ENCODE peak calls at places on chromosome 21, in ten cellular contexts. One of them, this sample, is unnamed.

GRCh38 chr21:34074283-34075098 is 1.1 kb downstream of the MRPS6 start:
- DNase-seq in activated T-helper 1 cell treated with anti-CD3 and anti-CD28 coated beads, Interleukin-12 subunit alpha, Interleukin-12 subunit beta, Interleukin-2, Interleukin-4 antibody, amounts not matched to agents 30 ng/mL and 10 ng/mL and 1 ng/mL, durations not matched to agents 14 hours and 24 hours and 36 hours: no peak
- DNase-seq in stimulated activated CD4-positive, alpha-beta T cell treated with anti-CD3 and anti-CD28 coated beads, Interleukin-2, amount 100 ng/mL, for 48 hours: no peak
- DNase-seq in stimulated activated CD8-positive, alpha-beta memory T cell treated with anti-CD3 and anti-CD28 coated beads, Interleukin-7, amount 100 ng/mL, for 48 hours: no peak
- DNase-seq in GF-D8: no peak
- DNase-seq in NCI-H146: no peak
- DNase-seq in activated CD4-positive, alpha-beta T cell treated with anti-CD3 and anti-CD28 coated beads, Interleukin-2, amount 50 U/mL, for 1 hour: no peak
- DNase-seq in NAMALWA: peak; percentile 35
- DNase-seq in RPMI8226: peak; percentile 5
- DNase-seq in tibial artery: no peak
- DNase-seq in this sample: peak; percentile 8

GRCh38 chr21:38773108-38774061 is 32.3 kb upstream of the ETS2 start:
- DNase-seq in NAMALWA: peak; percentile 26
- DNase-seq in NCI-H146: no peak
- DNase-seq in activated CD4-positive, alpha-beta T cell treated with anti-CD3 and anti-CD28 coated beads, Interleukin-2, amount 50 U/mL, for 1 hour: no peak
- DNase-seq in GF-D8: no peak
- DNase-seq in tibial artery: peak; percentile 85
- DNase-seq in RPMI8226: no peak
- DNase-seq in stimulated activated CD8-positive, alpha-beta memory T cell treated with anti-CD3 and anti-CD28 coated beads, Interleukin-7, amount 100 ng/mL, for 48 hours: no peak
- DNase-seq in stimulated activated CD4-positive, alpha-beta T cell treated with anti-CD3 and anti-CD28 coated beads, Interleukin-2, amount 100 ng/mL, for 48 hours: no peak
- DNase-seq in activated T-helper 1 cell treated with anti-CD3 and anti-CD28 coated beads, Interleukin-12 subunit alpha, Interleukin-12 subunit beta, Interleukin-2, Interleukin-4 antibody, amounts not matched to agents 30 ng/mL and 10 ng/mL and 1 ng/mL, durations not matched to agents 14 hours and 24 hours and 36 hours: no peak
- DNase-seq in this sample: no peak

GRCh38 chr21:39117571-39117970 is 65.7 kb downstream of the PSMG1 start:
- DNase-seq in NAMALWA: no peak
- DNase-seq in stimulated activated CD4-positive, alpha-beta T cell treated with anti-CD3 and anti-CD28 coated beads, Interleukin-2, amount 100 ng/mL, for 48 hours: no peak
- DNase-seq in RPMI8226: no peak
- DNase-seq in activated CD4-positive, alpha-beta T cell treated with anti-CD3 and anti-CD28 coated beads, Interleukin-2, amount 50 U/mL, for 1 hour: no peak
- DNase-seq in activated T-helper 1 cell treated with anti-CD3 and anti-CD28 coated beads, Interleukin-12 subunit alpha, Interleukin-12 subunit beta, Interleukin-2, Interleukin-4 antibody, amounts not matched to agents 30 ng/mL and 10 ng/mL and 1 ng/mL, durations not matched to agents 14 hours and 24 hours and 36 hours: no peak
- DNase-seq in tibial artery: no peak
- DNase-seq in stimulated activated CD8-positive, alpha-beta memory T cell treated with anti-CD3 and anti-CD28 coated beads, Interleukin-7, amount 100 ng/mL, for 48 hours: no peak
- DNase-seq in GF-D8: no peak
- DNase-seq in NCI-H146: no peak
- DNase-seq in this sample: no peak

GRCh38 chr21:39012314-39013230 is 170.7 kb downstream of the PSMG1 start:
- DNase-seq in activated T-helper 1 cell treated with anti-CD3 and anti-CD28 coated beads, Interleukin-12 subunit alpha, Interleukin-12 subunit beta, Interleukin-2, Interleukin-4 antibody, amounts not matched to agents 30 ng/mL and 10 ng/mL and 1 ng/mL, durations not matched to agents 14 hours and 24 hours and 36 hours: no peak
- DNase-seq in NCI-H146: no peak
- DNase-seq in RPMI8226: no peak
- DNase-seq in stimulated activated CD8-positive, alpha-beta memory T cell treated with anti-CD3 and anti-CD28 coated beads, Interleukin-7, amount 100 ng/mL, for 48 hours: no peak
- DNase-seq in activated CD4-positive, alpha-beta T cell treated with anti-CD3 and anti-CD28 coated beads, Interleukin-2, amount 50 U/mL, for 1 hour: no peak
- DNase-seq in stimulated activated CD4-positive, alpha-beta T cell treated with anti-CD3 and anti-CD28 coated beads, Interleukin-2, amount 100 ng/mL, for 48 hours: no peak
- DNase-seq in NAMALWA: no peak
- DNase-seq in tibial artery: no peak
- DNase-seq in GF-D8: no peak
- DNase-seq in this sample: no peak

GRCh38 chr21:45376459-45377324 is 28.3 kb upstream of the COL18A1 start:
- DNase-seq in activated T-helper 1 cell treated with anti-CD3 and anti-CD28 coated beads, Interleukin-12 subunit alpha, Interleukin-12 subunit beta, Interleukin-2, Interleukin-4 antibody, amounts not matched to agents 30 ng/mL and 10 ng/mL and 1 ng/mL, durations not matched to agents 14 hours and 24 hours and 36 hours: no peak
- DNase-seq in GF-D8: no peak
- DNase-seq in RPMI8226: no peak
- DNase-seq in stimulated activated CD4-positive, alpha-beta T cell treated with anti-CD3 and anti-CD28 coated beads, Interleukin-2, amount 100 ng/mL, for 48 hours: no peak
- DNase-seq in tibial artery: peak; percentile 70
- DNase-seq in NAMALWA: no peak
- DNase-seq in stimulated activated CD8-positive, alpha-beta memory T cell treated with anti-CD3 and anti-CD28 coated beads, Interleukin-7, amount 100 ng/mL, for 48 hours: no peak
- DNase-seq in activated CD4-positive, alpha-beta T cell treated with anti-CD3 and anti-CD28 coated beads, Interleukin-2, amount 50 U/mL, for 1 hour: no peak
- DNase-seq in NCI-H146: no peak
- DNase-seq in this sample: no peak

GRCh38 chr21:24856326-24856725 is 751.0 kb downstream of the MRPL39 start:
- DNase-seq in activated T-helper 1 cell treated with anti-CD3 and anti-CD28 coated beads, Interleukin-12 subunit alpha, Interleukin-12 subunit beta, Interleukin-2, Interleukin-4 antibody, amounts not matched to agents 30 ng/mL and 10 ng/mL and 1 ng/mL, durations not matched to agents 14 hours and 24 hours and 36 hours: no peak
- DNase-seq in NAMALWA: no peak
- DNase-seq in NCI-H146: no peak
- DNase-seq in stimulated activated CD4-positive, alpha-beta T cell treated with anti-CD3 and anti-CD28 coated beads, Interleukin-2, amount 100 ng/mL, for 48 hours: no peak
- DNase-seq in activated CD4-positive, alpha-beta T cell treated with anti-CD3 and anti-CD28 coated beads, Interleukin-2, amount 50 U/mL, for 1 hour: no peak
- DNase-seq in RPMI8226: no peak
- DNase-seq in stimulated activated CD8-positive, alpha-beta memory T cell treated with anti-CD3 and anti-CD28 coated beads, Interleukin-7, amount 100 ng/mL, for 48 hours: no peak
- DNase-seq in GF-D8: no peak
- DNase-seq in tibial artery: no peak
- DNase-seq in this sample: no peak

GRCh38 chr21:36735201-36735515 is 36.2 kb downstream of the SIM2 start:
- DNase-seq in NCI-H146: no peak
- DNase-seq in NAMALWA: no peak
- DNase-seq in activated T-helper 1 cell treated with anti-CD3 and anti-CD28 coated beads, Interleukin-12 subunit alpha, Interleukin-12 subunit beta, Interleukin-2, Interleukin-4 antibody, amounts not matched to agents 30 ng/mL and 10 ng/mL and 1 ng/mL, durations not matched to agents 14 hours and 24 hours and 36 hours: no peak
- DNase-seq in stimulated activated CD8-positive, alpha-beta memory T cell treated with anti-CD3 and anti-CD28 coated beads, Interleukin-7, amount 100 ng/mL, for 48 hours: no peak
- DNase-seq in RPMI8226: no peak
- DNase-seq in tibial artery: peak; percentile 48
- DNase-seq in GF-D8: no peak
- DNase-seq in activated CD4-positive, alpha-beta T cell treated with anti-CD3 and anti-CD28 coated beads, Interleukin-2, amount 50 U/mL, for 1 hour: no peak
- DNase-seq in stimulated activated CD4-positive, alpha-beta T cell treated with anti-CD3 and anti-CD28 coated beads, Interleukin-2, amount 100 ng/mL, for 48 hours: no peak
- DNase-seq in this sample: no peak

GRCh38 chr21:34528131-34528561 is 16.1 kb upstream of the KCNE1 start:
- DNase-seq in RPMI8226: no peak
- DNase-seq in GF-D8: no peak
- DNase-seq in NCI-H146: no peak
- DNase-seq in tibial artery: no peak
- DNase-seq in NAMALWA: no peak
- DNase-seq in stimulated activated CD4-positive, alpha-beta T cell treated with anti-CD3 and anti-CD28 coated beads, Interleukin-2, amount 100 ng/mL, for 48 hours: no peak
- DNase-seq in activated T-helper 1 cell treated with anti-CD3 and anti-CD28 coated beads, Interleukin-12 subunit alpha, Interleukin-12 subunit beta, Interleukin-2, Interleukin-4 antibody, amounts not matched to agents 30 ng/mL and 10 ng/mL and 1 ng/mL, durations not matched to agents 14 hours and 24 hours and 36 hours: no peak
- DNase-seq in activated CD4-positive, alpha-beta T cell treated with anti-CD3 and anti-CD28 coated beads, Interleukin-2, amount 50 U/mL, for 1 hour: no peak
- DNase-seq in stimulated activated CD8-positive, alpha-beta memory T cell treated with anti-CD3 and anti-CD28 coated beads, Interleukin-7, amount 100 ng/mL, for 48 hours: no peak
- DNase-seq in this sample: no peak

GRCh38 chr21:17270234-17270633 is 242.6 kb upstream of the CXADR start:
- DNase-seq in RPMI8226: peak; percentile 15
- DNase-seq in activated T-helper 1 cell treated with anti-CD3 and anti-CD28 coated beads, Interleukin-12 subunit alpha, Interleukin-12 subunit beta, Interleukin-2, Interleukin-4 antibody, amounts not matched to agents 30 ng/mL and 10 ng/mL and 1 ng/mL, durations not matched to agents 14 hours and 24 hours and 36 hours: no peak
- DNase-seq in activated CD4-positive, alpha-beta T cell treated with anti-CD3 and anti-CD28 coated beads, Interleukin-2, amount 50 U/mL, for 1 hour: no peak
- DNase-seq in NCI-H146: no peak
- DNase-seq in stimulated activated CD4-positive, alpha-beta T cell treated with anti-CD3 and anti-CD28 coated beads, Interleukin-2, amount 100 ng/mL, for 48 hours: no peak
- DNase-seq in stimulated activated CD8-positive, alpha-beta memory T cell treated with anti-CD3 and anti-CD28 coated beads, Interleukin-7, amount 100 ng/mL, for 48 hours: no peak
- DNase-seq in GF-D8: no peak
- DNase-seq in NAMALWA: peak; percentile 40
- DNase-seq in tibial artery: no peak
- DNase-seq in this sample: no peak

GRCh38 chr21:45004481-45005263 is 64.8 kb downstream of the SLX9 start:
- DNase-seq in stimulated activated CD8-positive, alpha-beta memory T cell treated with anti-CD3 and anti-CD28 coated beads, Interleukin-7, amount 100 ng/mL, for 48 hours: peak; percentile 36
- DNase-seq in activated T-helper 1 cell treated with anti-CD3 and anti-CD28 coated beads, Interleukin-12 subunit alpha, Interleukin-12 subunit beta, Interleukin-2, Interleukin-4 antibody, amounts not matched to agents 30 ng/mL and 10 ng/mL and 1 ng/mL, durations not matched to agents 14 hours and 24 hours and 36 hours: no peak
- DNase-seq in activated CD4-positive, alpha-beta T cell treated with anti-CD3 and anti-CD28 coated beads, Interleukin-2, amount 50 U/mL, for 1 hour: no peak
- DNase-seq in NCI-H146: no peak
- DNase-seq in RPMI8226: peak; percentile 40
- DNase-seq in stimulated activated CD4-positive, alpha-beta T cell treated with anti-CD3 and anti-CD28 coated beads, Interleukin-2, amount 100 ng/mL, for 48 hours: no peak
- DNase-seq in NAMALWA: no peak
- DNase-seq in GF-D8: no peak
- DNase-seq in tibial artery: peak; percentile 66
- DNase-seq in this sample: no peak

GRCh38 chr21:45916011-45916840 is 65.3 kb upstream of the COL6A1 start:
- DNase-seq in activated CD4-positive, alpha-beta T cell treated with anti-CD3 and anti-CD28 coated beads, Interleukin-2, amount 50 U/mL, for 1 hour: no peak
- DNase-seq in stimulated activated CD8-positive, alpha-beta memory T cell treated with anti-CD3 and anti-CD28 coated beads, Interleukin-7, amount 100 ng/mL, for 48 hours: no peak
- DNase-seq in activated T-helper 1 cell treated with anti-CD3 and anti-CD28 coated beads, Interleukin-12 subunit alpha, Interleukin-12 subunit beta, Interleukin-2, Interleukin-4 antibody, amounts not matched to agents 30 ng/mL and 10 ng/mL and 1 ng/mL, durations not matched to agents 14 hours and 24 hours and 36 hours: no peak
- DNase-seq in NAMALWA: no peak
- DNase-seq in RPMI8226: peak; percentile 42
- DNase-seq in stimulated activated CD4-positive, alpha-beta T cell treated with anti-CD3 and anti-CD28 coated beads, Interleukin-2, amount 100 ng/mL, for 48 hours: no peak
- DNase-seq in NCI-H146: no peak
- DNase-seq in GF-D8: peak; percentile 5
- DNase-seq in tibial artery: no peak
- DNase-seq in this sample: no peak

GRCh38 chr21:42807938-42808613 is 71.3 kb downstream of the WDR4 start:
- DNase-seq in NCI-H146: no peak
- DNase-seq in tibial artery: no peak
- DNase-seq in RPMI8226: no peak
- DNase-seq in activated CD4-positive, alpha-beta T cell treated with anti-CD3 and anti-CD28 coated beads, Interleukin-2, amount 50 U/mL, for 1 hour: no peak
- DNase-seq in stimulated activated CD8-positive, alpha-beta memory T cell treated with anti-CD3 and anti-CD28 coated beads, Interleukin-7, amount 100 ng/mL, for 48 hours: no peak
- DNase-seq in activated T-helper 1 cell treated with anti-CD3 and anti-CD28 coated beads, Interleukin-12 subunit alpha, Interleukin-12 subunit beta, Interleukin-2, Interleukin-4 antibody, amounts not matched to agents 30 ng/mL and 10 ng/mL and 1 ng/mL, durations not matched to agents 14 hours and 24 hours and 36 hours: no peak
- DNase-seq in NAMALWA: no peak
- DNase-seq in stimulated activated CD4-positive, alpha-beta T cell treated with anti-CD3 and anti-CD28 coated beads, Interleukin-2, amount 100 ng/mL, for 48 hours: no peak
- DNase-seq in GF-D8: peak; percentile 97
- DNase-seq in this sample: no peak

GRCh38 chr21:41612674-41613250 is 104.8 kb upstream of the TMPRSS2 start:
- DNase-seq in GF-D8: no peak
- DNase-seq in NCI-H146: peak; percentile 18
- DNase-seq in RPMI8226: peak; percentile 44
- DNase-seq in NAMALWA: peak; percentile 53
- DNase-seq in activated T-helper 1 cell treated with anti-CD3 and anti-CD28 coated beads, Interleukin-12 subunit alpha, Interleukin-12 subunit beta, Interleukin-2, Interleukin-4 antibody, amounts not matched to agents 30 ng/mL and 10 ng/mL and 1 ng/mL, durations not matched to agents 14 hours and 24 hours and 36 hours: no peak
- DNase-seq in tibial artery: peak; percentile 97
- DNase-seq in stimulated activated CD4-positive, alpha-beta T cell treated with anti-CD3 and anti-CD28 coated beads, Interleukin-2, amount 100 ng/mL, for 48 hours: peak; percentile 17
- DNase-seq in activated CD4-positive, alpha-beta T cell treated with anti-CD3 and anti-CD28 coated beads, Interleukin-2, amount 50 U/mL, for 1 hour: peak; percentile 3
- DNase-seq in stimulated activated CD8-positive, alpha-beta memory T cell treated with anti-CD3 and anti-CD28 coated beads, Interleukin-7, amount 100 ng/mL, for 48 hours: peak; percentile 5
- DNase-seq in this sample: peak; percentile 72

GRCh38 chr21:34592120-34592561 is 22.8 kb downstream of the RCAN1 start:
- DNase-seq in stimulated activated CD4-positive, alpha-beta T cell treated with anti-CD3 and anti-CD28 coated beads, Interleukin-2, amount 100 ng/mL, for 48 hours: no peak
- DNase-seq in NAMALWA: no peak
- DNase-seq in NCI-H146: no peak
- DNase-seq in GF-D8: no peak
- DNase-seq in RPMI8226: no peak
- DNase-seq in activated CD4-positive, alpha-beta T cell treated with anti-CD3 and anti-CD28 coated beads, Interleukin-2, amount 50 U/mL, for 1 hour: no peak
- DNase-seq in activated T-helper 1 cell treated with anti-CD3 and anti-CD28 coated beads, Interleukin-12 subunit alpha, Interleukin-12 subunit beta, Interleukin-2, Interleukin-4 antibody, amounts not matched to agents 30 ng/mL and 10 ng/mL and 1 ng/mL, durations not matched to agents 14 hours and 24 hours and 36 hours: no peak
- DNase-seq in stimulated activated CD8-positive, alpha-beta memory T cell treated with anti-CD3 and anti-CD28 coated beads, Interleukin-7, amount 100 ng/mL, for 48 hours: no peak
- DNase-seq in tibial artery: peak; percentile 72
- DNase-seq in this sample: no peak

GRCh38 chr21:15242906-15243305 is 178.1 kb upstream of the NRIP1 start:
- DNase-seq in NAMALWA: no peak
- DNase-seq in stimulated activated CD4-positive, alpha-beta T cell treated with anti-CD3 and anti-CD28 coated beads, Interleukin-2, amount 100 ng/mL, for 48 hours: no peak
- DNase-seq in tibial artery: no peak
- DNase-seq in GF-D8: no peak
- DNase-seq in activated CD4-positive, alpha-beta T cell treated with anti-CD3 and anti-CD28 coated beads, Interleukin-2, amount 50 U/mL, for 1 hour: no peak
- DNase-seq in activated T-helper 1 cell treated with anti-CD3 and anti-CD28 coated beads, Interleukin-12 subunit alpha, Interleukin-12 subunit beta, Interleukin-2, Interleukin-4 antibody, amounts not matched to agents 30 ng/mL and 10 ng/mL and 1 ng/mL, durations not matched to agents 14 hours and 24 hours and 36 hours: no peak
- DNase-seq in NCI-H146: no peak
- DNase-seq in stimulated activated CD8-positive, alpha-beta memory T cell treated with anti-CD3 and anti-CD28 coated beads, Interleukin-7, amount 100 ng/mL, for 48 hours: no peak
- DNase-seq in RPMI8226: no peak
- DNase-seq in this sample: no peak

GRCh38 chr21:36075171-36075570 is 5.3 kb downstream of the CBR1 start:
- DNase-seq in NCI-H146: no peak
- DNase-seq in NAMALWA: no peak
- DNase-seq in stimulated activated CD8-positive, alpha-beta memory T cell treated with anti-CD3 and anti-CD28 coated beads, Interleukin-7, amount 100 ng/mL, for 48 hours: no peak
- DNase-seq in GF-D8: no peak
- DNase-seq in RPMI8226: no peak
- DNase-seq in stimulated activated CD4-positive, alpha-beta T cell treated with anti-CD3 and anti-CD28 coated beads, Interleukin-2, amount 100 ng/mL, for 48 hours: no peak
- DNase-seq in tibial artery: no peak
- DNase-seq in activated T-helper 1 cell treated with anti-CD3 and anti-CD28 coated beads, Interleukin-12 subunit alpha, Interleukin-12 subunit beta, Interleukin-2, Interleukin-4 antibody, amounts not matched to agents 30 ng/mL and 10 ng/mL and 1 ng/mL, durations not matched to agents 14 hours and 24 hours and 36 hours: no peak
- DNase-seq in activated CD4-positive, alpha-beta T cell treated with anti-CD3 and anti-CD28 coated beads, Interleukin-2, amount 50 U/mL, for 1 hour: no peak
- DNase-seq in this sample: no peak

GRCh38 chr21:41958886-41959563 is 5.2 kb upstream of the C2CD2 start:
- DNase-seq in RPMI8226: no peak
- DNase-seq in stimulated activated CD4-positive, alpha-beta T cell treated with anti-CD3 and anti-CD28 coated beads, Interleukin-2, amount 100 ng/mL, for 48 hours: no peak
- DNase-seq in tibial artery: peak; percentile 91
- DNase-seq in GF-D8: no peak
- DNase-seq in activated CD4-positive, alpha-beta T cell treated with anti-CD3 and anti-CD28 coated beads, Interleukin-2, amount 50 U/mL, for 1 hour: no peak
- DNase-seq in stimulated activated CD8-positive, alpha-beta memory T cell treated with anti-CD3 and anti-CD28 coated beads, Interleukin-7, amount 100 ng/mL, for 48 hours: no peak
- DNase-seq in NAMALWA: no peak
- DNase-seq in NCI-H146: no peak
- DNase-seq in activated T-helper 1 cell treated with anti-CD3 and anti-CD28 coated beads, Interleukin-12 subunit alpha, Interleukin-12 subunit beta, Interleukin-2, Interleukin-4 antibody, amounts not matched to agents 30 ng/mL and 10 ng/mL and 1 ng/mL, durations not matched to agents 14 hours and 24 hours and 36 hours: no peak
- DNase-seq in this sample: no peak

GRCh38 chr21:42258150-42258884 is 39.4 kb downstream of the ABCG1 start:
- DNase-seq in NAMALWA: peak; percentile 83
- DNase-seq in activated T-helper 1 cell treated with anti-CD3 and anti-CD28 coated beads, Interleukin-12 subunit alpha, Interleukin-12 subunit beta, Interleukin-2, Interleukin-4 antibody, amounts not matched to agents 30 ng/mL and 10 ng/mL and 1 ng/mL, durations not matched to agents 14 hours and 24 hours and 36 hours: peak; percentile 63
- DNase-seq in activated CD4-positive, alpha-beta T cell treated with anti-CD3 and anti-CD28 coated beads, Interleukin-2, amount 50 U/mL, for 1 hour: peak; percentile 85
- DNase-seq in NCI-H146: peak; percentile 48
- DNase-seq in stimulated activated CD4-positive, alpha-beta T cell treated with anti-CD3 and anti-CD28 coated beads, Interleukin-2, amount 100 ng/mL, for 48 hours: peak; percentile 79
- DNase-seq in tibial artery: peak; percentile 76
- DNase-seq in GF-D8: peak; percentile 10
- DNase-seq in stimulated activated CD8-positive, alpha-beta memory T cell treated with anti-CD3 and anti-CD28 coated beads, Interleukin-7, amount 100 ng/mL, for 48 hours: peak; percentile 60
- DNase-seq in RPMI8226: peak; percentile 85
- DNase-seq in this sample: peak; percentile 70

This sample was measured in neural crest cell.